ENCODE peak calls at places on chromosomes 2 and 18, in seven cellular contexts. One of them, this sample, is unnamed.

GRCh38 chr2:160077912-160078585 is 15.6 kb upstream of the PLA2R1 start:
- DNase-seq in right lobe of liver: no peak
- DNase-seq in testis: no peak
- DNase-seq in suprapubic skin: no peak
- DNase-seq in A549: no peak
- DNase-seq in uterus: no peak
- DNase-seq in vagina: no peak
- DNase-seq in this sample: no peak

GRCh38 chr18:49094979-49095632 is 144.3 kb upstream of the SMAD7 start:
- DNase-seq in right lobe of liver: no peak
- DNase-seq in testis: no peak
- DNase-seq in suprapubic skin: no peak
- DNase-seq in A549: no peak
- DNase-seq in uterus: no peak
- DNase-seq in vagina: no peak
- DNase-seq in this sample: no peak

GRCh38 chr2:50995610-50996009 is 36.3 kb downstream of the NRXN1 start:
- DNase-seq in right lobe of liver: no peak
- DNase-seq in testis: no peak
- DNase-seq in suprapubic skin: no peak
- DNase-seq in A549: no peak
- DNase-seq in uterus: peak; percentile 11
- DNase-seq in vagina: no peak
- DNase-seq in this sample: no peak

GRCh38 chr18:59767732-59768131 is 70.5 kb upstream of the CCBE1 start:
- DNase-seq in right lobe of liver: no peak
- DNase-seq in testis: no peak
- DNase-seq in suprapubic skin: no peak
- DNase-seq in A549: no peak
- DNase-seq in uterus: no peak
- DNase-seq in vagina: no peak
- DNase-seq in this sample: no peak

GRCh38 chr2:241943961-241944575 is 74.5 kb downstream of the RTP5 start:
- DNase-seq in right lobe of liver: no peak
- DNase-seq in testis: no peak
- DNase-seq in suprapubic skin: peak; percentile 17
- DNase-seq in A549: no peak
- DNase-seq in uterus: no peak
- DNase-seq in vagina: no peak
- DNase-seq in this sample: no peak

GRCh38 chr2:188746727-188747126 is 227.4 kb upstream of the COL3A1 start:
- DNase-seq in right lobe of liver: no peak
- DNase-seq in testis: no peak
- DNase-seq in suprapubic skin: no peak
- DNase-seq in A549: no peak
- DNase-seq in uterus: no peak
- DNase-seq in vagina: no peak
- DNase-seq in this sample: no peak

GRCh38 chr2:27095745-27096651 is 9.4 kb downstream of the KHK start:
- DNase-seq in right lobe of liver: peak; percentile 67
- DNase-seq in testis: peak; percentile 86
- DNase-seq in suprapubic skin: no peak
- DNase-seq in A549: peak; percentile 80
- DNase-seq in uterus: peak; percentile 70
- DNase-seq in vagina: no peak
- DNase-seq in this sample: no peak

GRCh38 chr18:64110692-64111480 is 38.0 kb downstream of the LINC00305 start:
- DNase-seq in right lobe of liver: no peak
- DNase-seq in testis: no peak
- DNase-seq in suprapubic skin: no peak
- DNase-seq in A549: no peak
- DNase-seq in uterus: no peak
- DNase-seq in vagina: no peak
- DNase-seq in this sample: no peak

GRCh38 chr2:9770308-9771100 is 72.8 kb upstream of the TAF1B start:
- DNase-seq in right lobe of liver: no peak
- DNase-seq in testis: peak; percentile 84
- DNase-seq in suprapubic skin: peak; percentile 81
- DNase-seq in A549: peak; percentile 91
- DNase-seq in uterus: peak; percentile 66
- DNase-seq in vagina: no peak
- DNase-seq in this sample: no peak

GRCh38 chr2:208072250-208072892 is 47.0 kb upstream of the PLEKHM3 start:
- DNase-seq in right lobe of liver: peak; percentile 31
- DNase-seq in testis: peak; percentile 83
- DNase-seq in suprapubic skin: no peak
- DNase-seq in A549: peak; percentile 54
- DNase-seq in uterus: peak; percentile 53
- DNase-seq in vagina: no peak
- DNase-seq in this sample: no peak

GRCh38 chr18:74635202-74635969 is 37.7 kb downstream of the ZNF407 start:
- DNase-seq in right lobe of liver: no peak
- DNase-seq in testis: no peak
- DNase-seq in suprapubic skin: no peak
- DNase-seq in A549: no peak
- DNase-seq in uterus: no peak
- DNase-seq in vagina: no peak
- DNase-seq in this sample: no peak

GRCh38 chr2:38056216-38056615 is 19.7 kb downstream of the CYP1B1 start:
- DNase-seq in right lobe of liver: no peak
- DNase-seq in testis: no peak
- DNase-seq in suprapubic skin: no peak
- DNase-seq in A549: no peak
- DNase-seq in uterus: no peak
- DNase-seq in vagina: no peak
- DNase-seq in this sample: no peak

GRCh38 chr2:170930132-170931109 is 1.4 kb downstream of the GORASP2 start:
- DNase-seq in right lobe of liver: no peak
- DNase-seq in testis: peak; percentile 54
- DNase-seq in suprapubic skin: no peak
- DNase-seq in A549: peak; percentile 70
- DNase-seq in uterus: no peak
- DNase-seq in vagina: no peak
- DNase-seq in this sample: no peak

GRCh38 chr2:182240862-182241371 is 185.9 kb downstream of the PDE1A start:
- DNase-seq in right lobe of liver: no peak
- DNase-seq in testis: peak; percentile 50
- DNase-seq in suprapubic skin: no peak
- DNase-seq in A549: peak; percentile 5
- DNase-seq in uterus: peak; percentile 19
- DNase-seq in vagina: no peak
- DNase-seq in this sample: no peak

GRCh38 chr2:68766378-68766845 is 31.8 kb downstream of the ARHGAP25 start:
- DNase-seq in right lobe of liver: peak; percentile 33
- DNase-seq in testis: peak; percentile 65
- DNase-seq in suprapubic skin: no peak
- DNase-seq in A549: no peak
- DNase-seq in uterus: no peak
- DNase-seq in vagina: no peak
- DNase-seq in this sample: peak; percentile 55

GRCh38 chr2:71882949-71883472 is 264.7 kb downstream of the CYP26B1 start:
- DNase-seq in right lobe of liver: peak; percentile 96
- DNase-seq in testis: peak; percentile 93
- DNase-seq in suprapubic skin: peak; percentile 94
- DNase-seq in A549: peak; percentile 29
- DNase-seq in uterus: peak; percentile 27
- DNase-seq in vagina: peak; percentile 88
- DNase-seq in this sample: no peak

GRCh38 chr2:196983934-196984333 is 57.4 kb upstream of the PGAP1 start:
- DNase-seq in right lobe of liver: no peak
- DNase-seq in testis: no peak
- DNase-seq in suprapubic skin: no peak
- DNase-seq in A549: no peak
- DNase-seq in uterus: no peak
- DNase-seq in vagina: no peak
- DNase-seq in this sample: no peak

GRCh38 chr2:26922638-26923466 is 47.6 kb upstream of the MAPRE3 start:
- DNase-seq in right lobe of liver: peak; percentile 31
- DNase-seq in testis: peak; percentile 64
- DNase-seq in suprapubic skin: no peak
- DNase-seq in A549: peak; percentile 93
- DNase-seq in uterus: peak; percentile 55
- DNase-seq in vagina: no peak
- DNase-seq in this sample: no peak

GRCh38 chr18:67194886-67195285 is 321.6 kb downstream of the DSEL start:
- DNase-seq in right lobe of liver: no peak
- DNase-seq in testis: no peak
- DNase-seq in suprapubic skin: no peak
- DNase-seq in A549: no peak
- DNase-seq in uterus: no peak
- DNase-seq in vagina: no peak
- DNase-seq in this sample: no peak

GRCh38 chr2:105791229-105791628 is 46.5 kb downstream of the NCK2 start:
- DNase-seq in right lobe of liver: no peak
- DNase-seq in testis: no peak
- DNase-seq in suprapubic skin: no peak
- DNase-seq in A549: no peak
- DNase-seq in uterus: no peak
- DNase-seq in vagina: no peak
- DNase-seq in this sample: no peak

GRCh38 chr2:63051795-63052333 is 1.2 kb downstream of the OTX1 start:
- DNase-seq in right lobe of liver: no peak
- DNase-seq in testis: no peak
- DNase-seq in suprapubic skin: no peak
- DNase-seq in A549: no peak
- DNase-seq in uterus: no peak
- DNase-seq in vagina: no peak
- DNase-seq in this sample: no peak
- H3K4me1 ChIP-seq in right lobe of liver: no peaks in the 10 kb centered on the region
- H3K4me1 ChIP-seq in testis: peaks cover 5% of the 10 kb centered on the region
- H3K4me1 ChIP-seq in suprapubic skin: peaks cover 74% of the 10 kb centered on the region
- H3K4me1 ChIP-seq in A549: peaks cover 8% of the 10 kb centered on the region
- H3K4me1 ChIP-seq in uterus: no peaks in the 10 kb centered on the region
- H3K4me1 ChIP-seq in vagina: peaks cover 66% of the 10 kb centered on the region
- H3K4me1 ChIP-seq in this sample: peaks cover 58% of the 10 kb centered on the region

GRCh38 chr2:24362253-24362652 is 1.9 kb upstream of the ITSN2 start:
- DNase-seq in right lobe of liver: no peak
- DNase-seq in testis: no peak
- DNase-seq in suprapubic skin: no peak
- DNase-seq in A549: no peak
- DNase-seq in uterus: no peak
- DNase-seq in vagina: no peak
- DNase-seq in this sample: no peak

GRCh38 chr2:24360963-24361330 is 611 bp upstream of the ITSN2 start:
- DNase-seq in right lobe of liver: no peak
- DNase-seq in testis: peak; percentile 49
- DNase-seq in suprapubic skin: no peak
- DNase-seq in A549: no peak
- DNase-seq in uterus: no peak
- DNase-seq in vagina: no peak
- DNase-seq in this sample: no peak

GRCh38 chr2:24359701-24360049 is 661 bp downstream of the ITSN2 start:
- DNase-seq in right lobe of liver: peak; percentile 60
- DNase-seq in testis: peak; percentile 66
- DNase-seq in suprapubic skin: peak; percentile 71
- DNase-seq in A549: no peak
- DNase-seq in uterus: peak; percentile 39
- DNase-seq in vagina: no peak
- DNase-seq in this sample: no peak

GRCh38 chr2:24359129-24359528 is 1.2 kb downstream of the ITSN2 start:
- DNase-seq in right lobe of liver: no peak
- DNase-seq in testis: no peak
- DNase-seq in suprapubic skin: no peak
- DNase-seq in A549: no peak
- DNase-seq in uterus: no peak
- DNase-seq in vagina: no peak
- DNase-seq in this sample: no peak

DNA sequence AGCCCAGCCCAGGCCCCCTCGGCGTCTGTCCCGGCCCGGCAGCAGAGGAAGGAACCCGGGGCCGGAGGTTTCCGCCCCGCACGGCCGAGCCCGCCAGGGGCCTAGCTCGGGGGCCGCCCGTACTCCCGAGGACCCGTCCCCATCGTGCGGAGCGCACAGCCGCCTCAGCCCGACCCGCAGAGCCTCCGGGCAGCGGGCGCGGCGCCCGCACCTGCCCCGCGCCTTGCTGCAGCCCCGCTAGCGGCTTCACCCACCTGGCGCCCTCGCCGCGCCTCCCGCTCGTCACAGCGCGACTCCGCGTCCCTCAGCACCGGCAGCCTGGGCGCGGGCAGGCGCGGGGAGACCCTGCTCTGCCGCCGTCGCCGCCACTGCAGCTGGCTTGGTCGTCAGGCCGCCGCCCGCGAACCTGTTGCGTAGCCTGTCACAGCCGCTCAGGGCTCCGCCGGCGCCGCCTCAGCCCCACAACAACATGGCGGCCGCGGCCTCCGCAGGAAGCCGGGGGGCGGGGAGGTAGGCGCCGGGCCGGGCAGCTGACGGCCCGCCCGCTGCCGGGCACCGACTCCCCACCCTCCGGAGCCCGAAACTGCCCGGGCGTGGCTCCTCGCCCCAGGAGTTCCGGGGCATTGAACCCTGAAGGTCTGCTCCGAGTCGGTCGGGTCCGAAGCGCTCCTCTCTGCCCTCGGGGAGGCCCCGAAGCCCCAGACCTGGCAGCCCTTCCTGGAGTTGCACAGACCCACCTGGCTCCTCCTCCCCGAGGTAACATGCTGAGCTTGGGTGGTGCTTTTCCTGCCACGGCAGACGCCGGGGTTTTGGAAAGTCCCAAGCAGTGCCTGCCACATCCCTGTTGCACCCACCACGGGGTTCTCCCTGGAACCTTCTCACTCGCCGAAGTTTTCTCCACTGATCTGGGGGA is at the start of gene ITSN2:
- DNase-seq in right lobe of liver: peak; percentile 88
- DNase-seq in testis: peak; percentile 80
- DNase-seq in suprapubic skin: peak; percentile 82
- DNase-seq in A549: peak; percentile 87
- DNase-seq in uterus: peak; percentile 68
- DNase-seq in vagina: no peak
- DNase-seq in this sample: peak; percentile 17
- TF ChIP-seq POLR2A in right lobe of liver: peak; percentile 76
- TF ChIP-seq POLR2A in testis: no peak
- TF ChIP-seq POLR2A in suprapubic skin: peak; percentile 67
- TF ChIP-seq POLR2A in A549: peak; percentile 82
- TF ChIP-seq POLR2A in uterus: peak; percentile 60
- TF ChIP-seq POLR2A in vagina: no peak
- TF ChIP-seq POLR2A in this sample: no peak

GRCh38 chr2:233241803-233242202 is 9.7 kb upstream of the ATG16L1 start:
- DNase-seq in right lobe of liver: no peak
- DNase-seq in testis: no peak
- DNase-seq in suprapubic skin: no peak
- DNase-seq in A549: no peak
- DNase-seq in uterus: no peak
- DNase-seq in vagina: no peak
- DNase-seq in this sample: no peak
- H3K4me1 ChIP-seq in right lobe of liver: no peaks in the 10 kb centered on the region
- H3K4me1 ChIP-seq in testis: no peaks in the 10 kb centered on the region
- H3K4me1 ChIP-seq in suprapubic skin: peaks cover 3% of the 10 kb centered on the region
- H3K4me1 ChIP-seq in A549: peaks cover 24% of the 10 kb centered on the region
- H3K4me1 ChIP-seq in uterus: no peaks in the 10 kb centered on the region
- H3K4me1 ChIP-seq in vagina: no peaks in the 10 kb centered on the region
- H3K4me1 ChIP-seq in this sample: peaks cover 13% of the 10 kb centered on the region

DNA sequence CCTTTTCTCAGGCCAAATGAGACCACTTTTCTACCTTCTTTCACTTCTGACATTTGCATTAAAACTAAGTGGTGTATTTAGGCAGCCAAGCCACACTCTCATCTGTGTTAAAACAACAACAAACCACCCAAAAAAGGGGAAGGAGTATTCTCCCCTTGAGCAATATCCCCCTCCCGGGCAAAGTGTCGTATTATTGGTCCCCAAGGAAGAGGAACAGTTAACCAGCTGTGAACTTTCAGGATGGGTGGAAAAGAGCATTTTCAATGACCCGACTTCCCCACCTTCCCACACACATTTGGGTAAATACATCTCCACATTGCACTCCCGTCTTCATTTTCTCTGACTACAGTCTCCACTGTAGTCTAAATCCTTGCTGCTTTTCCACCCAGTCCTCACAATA is 44.3 kb downstream of the FEZ2 start:
- DNase-seq in right lobe of liver: no peak
- DNase-seq in testis: no peak
- DNase-seq in suprapubic skin: no peak
- DNase-seq in A549: no peak
- DNase-seq in uterus: no peak
- DNase-seq in vagina: no peak
- DNase-seq in this sample: no peak
- TF ChIP-seq POLR2A in right lobe of liver: no peak
- TF ChIP-seq POLR2A in testis: no peak
- TF ChIP-seq POLR2A in suprapubic skin: no peak
- TF ChIP-seq POLR2A in A549: no peak
- TF ChIP-seq POLR2A in uterus: no peak
- TF ChIP-seq POLR2A in vagina: no peak
- TF ChIP-seq POLR2A in this sample: no peak

This sample was measured in esophagus squamous epithelium.